ENCODE peak calls at places on chromosomes 2 and 18, in eight cellular contexts. One of them, this sample, is unnamed.

GRCh38 chr2:133977385-133977784 is 276.5 kb upstream of the MGAT5 start:
- DNase-seq in neuronal stem cell: no peak
- DNase-seq in aorta: peak; percentile 44
- DNase-seq in neural progenitor cell: no peak
- DNase-seq in tibial artery: no peak
- DNase-seq in fibroblast of the aortic adventitia: no peak
- DNase-seq in CD4-positive, alpha-beta memory T cell: no peak
- DNase-seq in thoracic aorta: no peak
- DNase-seq in this sample: no peak

GRCh38 chr2:130300258-130300969 is 42.3 kb upstream of the IMP4 start:
- DNase-seq in neuronal stem cell: no peak
- DNase-seq in aorta: no peak
- DNase-seq in neural progenitor cell: peak; percentile 23
- DNase-seq in tibial artery: no peak
- DNase-seq in fibroblast of the aortic adventitia: no peak
- DNase-seq in CD4-positive, alpha-beta memory T cell: no peak
- DNase-seq in thoracic aorta: no peak
- DNase-seq in this sample: no peak

GRCh38 chr2:32474391-32474790 is 117.6 kb downstream of the BIRC6 start:
- DNase-seq in neuronal stem cell: no peak
- DNase-seq in aorta: no peak
- DNase-seq in neural progenitor cell: no peak
- DNase-seq in tibial artery: no peak
- DNase-seq in fibroblast of the aortic adventitia: no peak
- DNase-seq in CD4-positive, alpha-beta memory T cell: no peak
- DNase-seq in thoracic aorta: no peak
- DNase-seq in this sample: no peak

GRCh38 chr2:145752091-145752806 is 1232.3 kb upstream of the ZEB2 start:
- DNase-seq in neuronal stem cell: peak; percentile 41
- DNase-seq in aorta: peak; percentile 44
- DNase-seq in neural progenitor cell: peak; percentile 74
- DNase-seq in tibial artery: peak; percentile 27
- DNase-seq in fibroblast of the aortic adventitia: peak; percentile 94
- DNase-seq in CD4-positive, alpha-beta memory T cell: no peak
- DNase-seq in thoracic aorta: no peak
- DNase-seq in this sample: peak; percentile 91

GRCh38 chr18:45722899-45723298 is 1.1 kb upstream of the SLC14A1 start:
- DNase-seq in neuronal stem cell: peak; percentile 31
- DNase-seq in aorta: peak; percentile 81
- DNase-seq in neural progenitor cell: peak; percentile 76
- DNase-seq in tibial artery: peak; percentile 62
- DNase-seq in fibroblast of the aortic adventitia: peak; percentile 68
- DNase-seq in CD4-positive, alpha-beta memory T cell: peak; percentile 57
- DNase-seq in thoracic aorta: no peak
- DNase-seq in this sample: peak; percentile 80

GRCh38 chr2:112958428-112959108 is 19.2 kb upstream of the IL36G start:
- DNase-seq in neuronal stem cell: peak; percentile 37
- DNase-seq in aorta: no peak
- DNase-seq in neural progenitor cell: peak; percentile 58
- DNase-seq in tibial artery: no peak
- DNase-seq in fibroblast of the aortic adventitia: peak; percentile 78
- DNase-seq in CD4-positive, alpha-beta memory T cell: peak; percentile 52
- DNase-seq in thoracic aorta: no peak
- DNase-seq in this sample: peak; percentile 60

GRCh38 chr2:45922577-45922988 is 271.1 kb downstream of the PRKCE start:
- DNase-seq in neuronal stem cell: no peak
- DNase-seq in aorta: no peak
- DNase-seq in neural progenitor cell: peak; percentile 64
- DNase-seq in tibial artery: no peak
- DNase-seq in fibroblast of the aortic adventitia: peak; percentile 75
- DNase-seq in CD4-positive, alpha-beta memory T cell: no peak
- DNase-seq in thoracic aorta: no peak
- DNase-seq in this sample: peak; percentile 93

GRCh38 chr18:78986018-78986481 is 6.4 kb downstream of the SALL3 start:
- DNase-seq in neuronal stem cell: no peak
- DNase-seq in aorta: no peak
- DNase-seq in neural progenitor cell: peak; percentile 84
- DNase-seq in tibial artery: no peak
- DNase-seq in fibroblast of the aortic adventitia: no peak
- DNase-seq in CD4-positive, alpha-beta memory T cell: no peak
- DNase-seq in thoracic aorta: no peak
- DNase-seq in this sample: no peak

GRCh38 chr2:136242687-136243277 is 124.8 kb upstream of the CXCR4 start:
- DNase-seq in neuronal stem cell: no peak
- DNase-seq in aorta: no peak
- DNase-seq in neural progenitor cell: no peak
- DNase-seq in tibial artery: no peak
- DNase-seq in fibroblast of the aortic adventitia: no peak
- DNase-seq in CD4-positive, alpha-beta memory T cell: peak; percentile 38
- DNase-seq in thoracic aorta: no peak
- DNase-seq in this sample: peak; percentile 17

GRCh38 chr2:105809099-105809473 is 64.4 kb downstream of the NCK2 start:
- DNase-seq in neuronal stem cell: no peak
- DNase-seq in aorta: no peak
- DNase-seq in neural progenitor cell: no peak
- DNase-seq in tibial artery: no peak
- DNase-seq in fibroblast of the aortic adventitia: no peak
- DNase-seq in CD4-positive, alpha-beta memory T cell: no peak
- DNase-seq in thoracic aorta: no peak
- DNase-seq in this sample: no peak

GRCh38 chr18:14912967-14913366 is 165.0 kb downstream of the ANKRD30B start:
- DNase-seq in neuronal stem cell: no peak
- DNase-seq in aorta: no peak
- DNase-seq in neural progenitor cell: no peak
- DNase-seq in tibial artery: no peak
- DNase-seq in fibroblast of the aortic adventitia: no peak
- DNase-seq in CD4-positive, alpha-beta memory T cell: no peak
- DNase-seq in thoracic aorta: no peak
- DNase-seq in this sample: no peak

GRCh38 chr18:14905350-14905749 is 157.4 kb downstream of the ANKRD30B start:
- DNase-seq in neuronal stem cell: no peak
- DNase-seq in aorta: no peak
- DNase-seq in neural progenitor cell: no peak
- DNase-seq in tibial artery: no peak
- DNase-seq in fibroblast of the aortic adventitia: no peak
- DNase-seq in CD4-positive, alpha-beta memory T cell: no peak
- DNase-seq in thoracic aorta: no peak
- DNase-seq in this sample: no peak

GRCh38 chr18:14905979-14906378 is 158.0 kb downstream of the ANKRD30B start:
- DNase-seq in neuronal stem cell: no peak
- DNase-seq in aorta: no peak
- DNase-seq in neural progenitor cell: no peak
- DNase-seq in tibial artery: no peak
- DNase-seq in fibroblast of the aortic adventitia: no peak
- DNase-seq in CD4-positive, alpha-beta memory T cell: no peak
- DNase-seq in thoracic aorta: no peak
- DNase-seq in this sample: no peak

GRCh38 chr18:14908541-14908940 is 160.6 kb downstream of the ANKRD30B start:
- DNase-seq in neuronal stem cell: no peak
- DNase-seq in aorta: no peak
- DNase-seq in neural progenitor cell: no peak
- DNase-seq in tibial artery: no peak
- DNase-seq in fibroblast of the aortic adventitia: no peak
- DNase-seq in CD4-positive, alpha-beta memory T cell: no peak
- DNase-seq in thoracic aorta: no peak
- DNase-seq in this sample: no peak

DNA sequence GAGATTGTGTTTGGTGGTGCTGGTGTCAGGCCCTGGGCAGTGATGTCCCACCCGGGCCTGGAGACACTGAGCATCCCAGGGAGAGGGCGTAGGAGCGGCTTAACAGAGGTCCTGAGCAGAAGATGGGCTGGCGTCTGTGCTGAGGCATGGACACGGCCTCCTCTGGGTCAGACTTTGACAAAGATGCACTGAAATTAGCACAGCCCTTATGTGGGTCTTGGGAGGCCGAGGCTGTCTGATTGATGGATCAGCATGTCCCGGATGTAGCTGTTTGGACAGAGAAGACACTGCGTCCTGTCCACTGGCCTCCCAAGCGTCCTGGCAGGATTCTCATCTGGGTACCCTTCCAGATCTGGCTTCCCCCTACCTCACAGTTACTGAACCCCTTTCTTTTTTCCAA is 159.4 kb downstream of the ANKRD30B start:
- DNase-seq in neuronal stem cell: no peak
- DNase-seq in aorta: no peak
- DNase-seq in neural progenitor cell: no peak
- DNase-seq in tibial artery: no peak
- DNase-seq in fibroblast of the aortic adventitia: no peak
- DNase-seq in CD4-positive, alpha-beta memory T cell: no peak
- DNase-seq in thoracic aorta: no peak
- DNase-seq in this sample: no peak
- H3K4me3 ChIP-seq in neuronal stem cell: no peak overlapping the region
- H3K4me3 ChIP-seq in aorta: no peak overlapping the region
- H3K4me3 ChIP-seq in neural progenitor cell: no peak overlapping the region
- H3K4me3 ChIP-seq in tibial artery: no peak overlapping the region
- H3K4me3 ChIP-seq in fibroblast of the aortic adventitia: no peak overlapping the region
- H3K4me3 ChIP-seq in CD4-positive, alpha-beta memory T cell: no peak overlapping the region
- H3K4me3 ChIP-seq in thoracic aorta: no peak overlapping the region
- H3K4me3 ChIP-seq in this sample: no peak overlapping the region

GRCh38 chr2:175026385-175026784 is 21.2 kb upstream of the CHN1 start:
- DNase-seq in neuronal stem cell: no peak
- DNase-seq in aorta: no peak
- DNase-seq in neural progenitor cell: no peak
- DNase-seq in tibial artery: no peak
- DNase-seq in fibroblast of the aortic adventitia: no peak
- DNase-seq in CD4-positive, alpha-beta memory T cell: no peak
- DNase-seq in thoracic aorta: no peak
- DNase-seq in this sample: no peak

GRCh38 chr2:175025233-175025632 is 20.1 kb upstream of the CHN1 start:
- DNase-seq in neuronal stem cell: no peak
- DNase-seq in aorta: no peak
- DNase-seq in neural progenitor cell: no peak
- DNase-seq in tibial artery: no peak
- DNase-seq in fibroblast of the aortic adventitia: no peak
- DNase-seq in CD4-positive, alpha-beta memory T cell: no peak
- DNase-seq in thoracic aorta: no peak
- DNase-seq in this sample: no peak

GRCh38 chr2:175030380-175031271 is 25.4 kb upstream of the CHN1 start:
- DNase-seq in neuronal stem cell: peak; percentile 15
- DNase-seq in aorta: no peak
- DNase-seq in neural progenitor cell: peak; percentile 78
- DNase-seq in tibial artery: no peak
- DNase-seq in fibroblast of the aortic adventitia: peak; percentile 48
- DNase-seq in CD4-positive, alpha-beta memory T cell: no peak
- DNase-seq in thoracic aorta: no peak
- DNase-seq in this sample: peak; percentile 49

GRCh38 chr2:175025946-175026345 is 20.8 kb upstream of the CHN1 start:
- DNase-seq in neuronal stem cell: no peak
- DNase-seq in aorta: no peak
- DNase-seq in neural progenitor cell: no peak
- DNase-seq in tibial artery: no peak
- DNase-seq in fibroblast of the aortic adventitia: peak; percentile 60
- DNase-seq in CD4-positive, alpha-beta memory T cell: no peak
- DNase-seq in thoracic aorta: no peak
- DNase-seq in this sample: no peak

DNA sequence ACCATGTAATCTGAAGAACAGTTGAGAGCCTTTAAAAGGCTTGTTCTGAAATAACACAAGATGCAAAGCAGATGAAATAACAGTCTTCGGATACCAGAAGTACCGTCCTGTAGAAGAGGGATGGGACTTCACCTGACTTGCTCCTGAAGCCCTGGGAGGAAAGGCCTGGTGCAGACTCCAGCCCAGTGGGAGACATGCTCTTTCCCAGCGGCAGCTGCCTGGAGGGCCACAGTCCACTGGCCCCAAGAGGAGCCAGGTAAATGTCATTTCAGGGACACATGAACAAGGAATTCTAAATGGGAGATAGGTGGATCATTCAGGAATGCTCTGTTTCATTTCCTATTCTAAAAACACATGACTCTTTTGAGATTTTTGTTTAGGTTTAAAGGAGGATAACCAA is 22.6 kb upstream of the CHN1 start:
- DNase-seq in neuronal stem cell: no peak
- DNase-seq in aorta: no peak
- DNase-seq in neural progenitor cell: no peak
- DNase-seq in tibial artery: no peak
- DNase-seq in fibroblast of the aortic adventitia: no peak
- DNase-seq in CD4-positive, alpha-beta memory T cell: no peak
- DNase-seq in thoracic aorta: no peak
- DNase-seq in this sample: no peak
- H3K4me3 ChIP-seq in neuronal stem cell: no peak overlapping the region
- H3K4me3 ChIP-seq in aorta: no peak overlapping the region
- H3K4me3 ChIP-seq in neural progenitor cell: no peak overlapping the region
- H3K4me3 ChIP-seq in tibial artery: no peak overlapping the region
- H3K4me3 ChIP-seq in fibroblast of the aortic adventitia: no peak overlapping the region
- H3K4me3 ChIP-seq in CD4-positive, alpha-beta memory T cell: no peak overlapping the region
- H3K4me3 ChIP-seq in thoracic aorta: peak overlapping the region; percentile 55
- H3K4me3 ChIP-seq in this sample: no peak overlapping the region

GRCh38 chr2:176139170-176139611 is 9.7 kb downstream of the HOXD8 start:
- DNase-seq in neuronal stem cell: no peak
- DNase-seq in aorta: no peak
- DNase-seq in neural progenitor cell: no peak
- DNase-seq in tibial artery: no peak
- DNase-seq in fibroblast of the aortic adventitia: no peak
- DNase-seq in CD4-positive, alpha-beta memory T cell: no peak
- DNase-seq in thoracic aorta: no peak
- DNase-seq in this sample: peak; percentile 28
- H3K4me3 ChIP-seq in neuronal stem cell: no peak overlapping the region
- H3K4me3 ChIP-seq in aorta: no peak overlapping the region
- H3K4me3 ChIP-seq in neural progenitor cell: no peak overlapping the region
- H3K4me3 ChIP-seq in tibial artery: peak overlapping the region; percentile 57
- H3K4me3 ChIP-seq in fibroblast of the aortic adventitia: no peak overlapping the region
- H3K4me3 ChIP-seq in CD4-positive, alpha-beta memory T cell: no peak overlapping the region
- H3K4me3 ChIP-seq in thoracic aorta: peak overlapping the region; percentile 71
- H3K4me3 ChIP-seq in this sample: peak overlapping the region; percentile 67

GRCh38 chr2:127662937-127663565 is 12.3 kb downstream of the LIMS2 start:
- DNase-seq in neuronal stem cell: no peak
- DNase-seq in aorta: peak; percentile 43
- DNase-seq in neural progenitor cell: no peak
- DNase-seq in tibial artery: peak; percentile 19
- DNase-seq in fibroblast of the aortic adventitia: no peak
- DNase-seq in CD4-positive, alpha-beta memory T cell: no peak
- DNase-seq in thoracic aorta: no peak
- DNase-seq in this sample: no peak

GRCh38 chr2:127663566-127664064 is 11.7 kb downstream of the LIMS2 start:
- DNase-seq in neuronal stem cell: no peak
- DNase-seq in aorta: no peak
- DNase-seq in neural progenitor cell: no peak
- DNase-seq in tibial artery: no peak
- DNase-seq in fibroblast of the aortic adventitia: no peak
- DNase-seq in CD4-positive, alpha-beta memory T cell: no peak
- DNase-seq in thoracic aorta: no peak
- DNase-seq in this sample: no peak

GRCh38 chr2:127664895-127665225 is 10.5 kb downstream of the LIMS2 start:
- DNase-seq in neuronal stem cell: no peak
- DNase-seq in aorta: no peak
- DNase-seq in neural progenitor cell: no peak
- DNase-seq in tibial artery: no peak
- DNase-seq in fibroblast of the aortic adventitia: no peak
- DNase-seq in CD4-positive, alpha-beta memory T cell: no peak
- DNase-seq in thoracic aorta: no peak
- DNase-seq in this sample: no peak

GRCh38 chr2:127665267-127665893 is 9.9 kb downstream of the LIMS2 start:
- DNase-seq in neuronal stem cell: no peak
- DNase-seq in aorta: no peak
- DNase-seq in neural progenitor cell: no peak
- DNase-seq in tibial artery: peak; percentile 15
- DNase-seq in fibroblast of the aortic adventitia: no peak
- DNase-seq in CD4-positive, alpha-beta memory T cell: no peak
- DNase-seq in thoracic aorta: no peak
- DNase-seq in this sample: no peak

GRCh38 chr2:127664065-127664894 is 11.1 kb downstream of the LIMS2 start:
- DNase-seq in neuronal stem cell: no peak
- DNase-seq in aorta: peak; percentile 43
- DNase-seq in neural progenitor cell: peak; percentile 74
- DNase-seq in tibial artery: peak; percentile 21
- DNase-seq in fibroblast of the aortic adventitia: no peak
- DNase-seq in CD4-positive, alpha-beta memory T cell: no peak
- DNase-seq in thoracic aorta: no peak
- DNase-seq in this sample: no peak
- H3K4me3 ChIP-seq in neuronal stem cell: no peak overlapping the region
- H3K4me3 ChIP-seq in aorta: peak overlapping the region; percentile 23
- H3K4me3 ChIP-seq in neural progenitor cell: peak overlapping the region; percentile 48
- H3K4me3 ChIP-seq in tibial artery: peak overlapping the region; percentile 52
- H3K4me3 ChIP-seq in fibroblast of the aortic adventitia: no peak overlapping the region
- H3K4me3 ChIP-seq in CD4-positive, alpha-beta memory T cell: no peak overlapping the region
- H3K4me3 ChIP-seq in thoracic aorta: peak overlapping the region; percentile 70
- H3K4me3 ChIP-seq in this sample: no peak overlapping the region